ENCODE peak calls at places on chromosomes 12 and 14, in eight cellular contexts. O is M059J; T is stimulated activated CD8-positive, alpha-beta memory T cell treated with anti-CD3 and anti-CD28 coated beads, Interleukin-2, amount 100 ng/mL, for 48 hours; M is HS-5; A is fibroblast of gingiva; W is fibroblast of mammary gland; C is heart left ventricle; F is CD4-positive, alpha-beta memory T cell. Q is an unnamed sample.

GRCh38 chr14:79483472-79483871 is 727.8 kb downstream of the DIO2 start:
- DNase-seq in O (peak; percentile 77), T (no peak), M (peak; percentile 4), A (no peak), W (peak; percentile 76), C (no peak), F (no peak), Q (no peak)

GRCh38 chr14:93891756-93892504 is 35.2 kb upstream of the FAM181A start:
- DNase-seq in O (no peak), T (no peak), M (no peak), A (no peak), W (no peak), C (no peak), F (no peak), Q (no peak)

GRCh38 chr12:34402228-34402898 is 380.1 kb downstream of the ALG10 start:
- DNase-seq in O (no peak), T (no peak), M (no peak), A (no peak), W (no peak), C (peak; percentile 9), F (no peak), Q (no peak)

GRCh38 chr12:6871052-6871957 is 1.8 kb downstream of the SPSB2 start:
- DNase-seq in O (peak; percentile 78), T (peak; percentile 36), M (no peak), A (no peak), W (no peak), C (no peak), F (no peak), Q (no peak)

GRCh38 chr12:14393736-14394135 is 28.3 kb downstream of the ATF7IP start:
- DNase-seq in O (peak; percentile 37), T (no peak), M (no peak), A (no peak), W (peak; percentile 47), C (no peak), F (no peak), Q (no peak)

GRCh38 chr12:123388948-123389559 is 5.1 kb downstream of the KMT5A start:
- DNase-seq in O (no peak), T (no peak), M (no peak), A (no peak), W (no peak), C (no peak), F (no peak), Q (no peak)

GRCh38 chr14:102510616-102511520 is 1.3 kb upstream of the ANKRD9 start:
- DNase-seq in O (no peak), T (no peak), M (no peak), A (no peak), W (no peak), C (no peak), F (no peak), Q (no peak)

GRCh38 chr12:76645934-76646333 is 86.4 kb upstream of the OSBPL8 start:
- DNase-seq in O (no peak), T (no peak), M (no peak), A (no peak), W (no peak), C (no peak), F (no peak), Q (no peak)

GRCh38 chr12:4118601-4119156 is 154.9 kb upstream of the CCND2 start:
- DNase-seq in O (no peak), T (no peak), M (no peak), A (no peak), W (no peak), C (no peak), F (no peak), Q (no peak)

GRCh38 chr14:104656014-104656714 is 33.3 kb upstream of the INF2 start:
- DNase-seq in O (peak; percentile 16), T (no peak), M (no peak), A (no peak), W (no peak), C (no peak), F (no peak), Q (no peak)

GRCh38 chr14:68784995-68785816 is 7.7 kb downstream of the ZFP36L1 start:
- DNase-seq in O (peak; percentile 93), T (no peak), M (peak; percentile 80), A (peak; percentile 30), W (peak; percentile 94), C (no peak), F (no peak), Q (no peak)

GRCh38 chr12:21149849-21150248 is 18.9 kb downstream of the SLCO1B1 start:
- DNase-seq in O (no peak), T (no peak), M (no peak), A (no peak), W (no peak), C (no peak), F (no peak), Q (no peak)

GRCh38 chr12:62684586-62685295 is 218.1 kb downstream of the MON2 start:
- DNase-seq in O (no peak), T (no peak), M (no peak), A (peak; percentile 94), W (peak; percentile 91), C (peak; percentile 70), F (no peak), Q (no peak)

GRCh38 chr12:127494961-127495915 is 771.7 kb upstream of the TMEM132C start:
- DNase-seq in O (no peak), T (no peak), M (no peak), A (no peak), W (no peak), C (no peak), F (no peak), Q (no peak)

GRCh38 chr14:52563120-52563519 is 10.5 kb downstream of the GPR137C start:
- DNase-seq in O (peak; percentile 74), T (no peak), M (peak; percentile 44), A (peak; percentile 16), W (peak; percentile 83), C (no peak), F (no peak), Q (no peak)

GRCh38 chr14:93655078-93655750 is 133.1 kb downstream of the PRIMA1 start:
- DNase-seq in O (peak; percentile 18), T (no peak), M (peak; percentile 18), A (peak; percentile 26), W (peak; percentile 61), C (no peak), F (no peak), Q (no peak)

GRCh38 chr14:77151918-77152588 is 10.5 kb upstream of the ZDHHC22 start:
- DNase-seq in O (peak; percentile 30), T (no peak), M (no peak), A (peak; percentile 16), W (peak; percentile 23), C (no peak), F (peak; percentile 12), Q (no peak)

GRCh38 chr14:105324080-105324778 is 9.7 kb downstream of the PACS2 start:
- DNase-seq in O (no peak), T (no peak), M (no peak), A (no peak), W (no peak), C (peak; percentile 64), F (no peak), Q (no peak)

GRCh38 chr14:95409472-95410307 is 90.0 kb upstream of the CLMN start:
- DNase-seq in O (no peak), T (no peak), M (no peak), A (no peak), W (no peak), C (no peak), F (no peak), Q (no peak)

GRCh38 chr12:91105807-91106206 is 5.5 kb downstream of the LUM start:
- DNase-seq in O (no peak), T (no peak), M (no peak), A (peak; percentile 21), W (peak; percentile 33), C (no peak), F (no peak), Q (no peak)

GRCh38 chr14:93073833-93074769 is 41.6 kb downstream of the ITPK1 start:
- DNase-seq in O (no peak), T (no peak), M (no peak), A (peak; percentile 57), W (peak; percentile 50), C (peak; percentile 52), F (no peak), Q (no peak)

GRCh38 chr12:101939856-101940265 is 62.5 kb downstream of the DRAM1 start:
- DNase-seq in O (peak; percentile 66), T (no peak), M (no peak), A (peak; percentile 77), W (peak; percentile 81), C (peak; percentile 41), F (peak; percentile 49), Q (no peak)

GRCh38 chr14:61662437-61663311 is 32.6 kb upstream of the HIF1A start:
- DNase-seq in O (peak; percentile 98), T (peak; percentile 25), M (no peak), A (peak; percentile 67), W (peak; percentile 82), C (no peak), F (peak; percentile 69), Q (no peak)

GRCh38 chr12:43206396-43206795 is 345.6 kb downstream of the ADAMTS20 start:
- DNase-seq in O (peak; percentile 70), T (no peak), M (no peak), A (no peak), W (peak; percentile 55), C (no peak), F (no peak), Q (peak; percentile 6)

GRCh38 chr14:78143489-78144145 is 26.6 kb upstream of the NRXN3 start:
- DNase-seq in O (peak; percentile 40), T (no peak), M (peak; percentile 9), A (no peak), W (peak; percentile 84), C (no peak), F (no peak), Q (peak; percentile 56)

GRCh38 chr14:64294672-64295413 is 672 bp upstream of the ESR2 start:
- DNase-seq in O (peak; percentile 56), T (peak; percentile 84), M (peak; percentile 2), A (peak; percentile 26), W (peak; percentile 56), C (peak; percentile 69), F (peak; percentile 75), Q (no peak)

GRCh38 chr12:48286665-48287064 is 64.1 kb downstream of the ZNF641 start:
- DNase-seq in O (peak; percentile 2), T (no peak), M (no peak), A (no peak), W (peak; percentile 11), C (no peak), F (no peak), Q (no peak)

GRCh38 chr14:22739423-22739822 is 27.1 kb upstream of the OXA1L start:
- DNase-seq in O (no peak), T (no peak), M (no peak), A (no peak), W (no peak), C (no peak), F (no peak), Q (no peak)

GRCh38 chr14:78075033-78075432 is 95.1 kb upstream of the NRXN3 start:
- DNase-seq in O (no peak), T (no peak), M (no peak), A (no peak), W (no peak), C (no peak), F (no peak), Q (no peak)

GRCh38 chr12:6538420-6539275 is 4.3 kb downstream of the GAPDH start:
- DNase-seq in O (peak; percentile 85), T (no peak), M (no peak), A (peak; percentile 72), W (peak; percentile 50), C (no peak), F (no peak), Q (no peak)

GRCh38 chr12:12194206-12194605 is 72.6 kb downstream of the LRP6 start:
- DNase-seq in O (peak; percentile 66), T (no peak), M (no peak), A (peak; percentile 2), W (peak; percentile 68), C (no peak), F (no peak), Q (no peak)

GRCh38 chr14:104724981-104725771 is 1.1 kb downstream of the ADSS1 start:
- DNase-seq in O (peak; percentile 33), T (no peak), M (no peak), A (peak; percentile 49), W (peak; percentile 28), C (peak; percentile 75), F (no peak), Q (no peak)

GRCh38 chr14:67396381-67396965 is 15.5 kb downstream of the PLEK2 start:
- DNase-seq in O (peak; percentile 67), T (no peak), M (no peak), A (no peak), W (no peak), C (no peak), F (no peak), Q (no peak)

Q was measured in epithelial cell of prostate.